ENCODE peak calls at places on chromosome 19, in seven cellular contexts. A is NCI-H524 treated with DMSO at 0.1 percent for 48 hours, Y is mesothelial cell of epicardium, B is activated T-cell treated with anti-CD3 and anti-CD28 coated beads for 1 hour, D is cardiac fibroblast, M is RWPE1, G is RPMI7951. X is an unnamed sample.

GRCh38 chr19:50416034-50416814 is 2.5 kb upstream of the SPIB start:
- DNase-seq in A (no peak), Y (no peak), B (no peak), D (no peak), M (no peak), G (no peak), X (no peak)

GRCh38 chr19:15280915-15281683 is 48.9 kb upstream of the EPHX3 start:
- DNase-seq in A (peak; percentile 95), Y (no peak), B (no peak), D (peak; percentile 86), M (peak; percentile 65), G (peak; percentile 82), X (peak; percentile 81)

GRCh38 chr19:17079710-17080440 is 4.3 kb downstream of the MYO9B start:
- DNase-seq in A (no peak), Y (no peak), B (peak; percentile 36), D (peak; percentile 99), M (peak; percentile 96), G (peak; percentile 98), X (peak; percentile 64)

GRCh38 chr19:7382694-7383093 is 34.0 kb downstream of the ARHGEF18 start:
- DNase-seq in A (no peak), Y (no peak), B (no peak), D (no peak), M (no peak), G (no peak), X (no peak)

GRCh38 chr19:3293560-3293959 is 69.1 kb downstream of the CELF5 start:
- DNase-seq in A (no peak), Y (no peak), B (no peak), D (no peak), M (no peak), G (no peak), X (no peak)

GRCh38 chr19:3029070-3029923 is at the start of gene TLE2:
- DNase-seq in A (no peak), Y (no peak), B (no peak), D (no peak), M (no peak), G (no peak), X (no peak)

GRCh38 chr19:1247747-1248453 is 483 bp upstream of the MIDN start:
- DNase-seq in A (no peak), Y (no peak), B (peak; percentile 59), D (peak; percentile 80), M (no peak), G (peak; percentile 56), X (peak; percentile 87)

GRCh38 chr19:3383121-3383722 is 16.8 kb downstream of the NFIC start:
- DNase-seq in A (no peak), Y (no peak), B (no peak), D (no peak), M (no peak), G (no peak), X (no peak)

GRCh38 chr19:13019330-13019729 is 24.1 kb downstream of the NFIX start:
- DNase-seq in A (no peak), Y (no peak), B (no peak), D (no peak), M (no peak), G (no peak), X (no peak)

GRCh38 chr19:55692681-55693081 is 17.7 kb downstream of the EPN1 start:
- DNase-seq in A (no peak), Y (no peak), B (no peak), D (no peak), M (no peak), G (no peak), X (no peak)

GRCh38 chr19:6010107-6010506 is 32.2 kb upstream of the RANBP3 start:
- DNase-seq in A (no peak), Y (no peak), B (no peak), D (no peak), M (no peak), G (no peak), X (no peak)

GRCh38 chr19:44722131-44723121 is 23.5 kb downstream of the CEACAM16 start:
- DNase-seq in A (no peak), Y (no peak), B (no peak), D (no peak), M (no peak), G (peak; percentile 74), X (no peak)

GRCh38 chr19:40264314-40265054 is 20.7 kb downstream of the AKT2 start:
- DNase-seq in A (no peak), Y (no peak), B (no peak), D (no peak), M (no peak), G (no peak), X (no peak)

GRCh38 chr19:6740589-6741348 is 1.3 kb downstream of the TRIP10 start:
- DNase-seq in A (no peak), Y (no peak), B (no peak), D (peak; percentile 33), M (no peak), G (peak; percentile 47), X (peak; percentile 81)

GRCh38 chr19:16457195-16457953 is 14.4 kb downstream of the EPS15L1 start:
- DNase-seq in A (peak; percentile 70), Y (no peak), B (no peak), D (peak; percentile 42), M (no peak), G (peak; percentile 63), X (peak; percentile 65)

GRCh38 chr19:581399-582111 is 8.1 kb upstream of the HCN2 start:
- DNase-seq in A (no peak), Y (no peak), B (no peak), D (no peak), M (no peak), G (no peak), X (no peak)

GRCh38 chr19:8311461-8312260 is 3.5 kb upstream of the CD320 start:
- DNase-seq in A (no peak), Y (no peak), B (no peak), D (no peak), M (no peak), G (peak; percentile 22), X (peak; percentile 60)

X was measured in heart left ventricle.